ENCODE peak calls at places on chromosome 2, in five cellular contexts. N, Q, S, K and D are unnamed samples.

GRCh38 chr2:15588329-15588919 is 3.2 kb upstream of the DDX1 start:
- DNase-seq in S (peak; percentile 17), Q (no peak), K (peak; percentile 67), N (peak; percentile 71), D (peak; percentile 74)

GRCh38 chr2:45168731-45169338 is 159.6 kb upstream of the SIX2 start:
- DNase-seq in K (no peak), N (peak; percentile 46), Q (no peak), S (no peak), D (peak; percentile 55)

GRCh38 chr2:33340265-33340664 is 136.2 kb upstream of the RASGRP3 start:
- DNase-seq in N (no peak), S (no peak), K (no peak), Q (no peak), D (no peak)

GRCh38 chr2:149015926-149016563 is 22.5 kb upstream of the LYPD6B start:
- DNase-seq in K (no peak), N (no peak), Q (no peak), S (no peak), D (no peak)

GRCh38 chr2:45888167-45888566 is 236.7 kb downstream of the PRKCE start:
- DNase-seq in Q (no peak), S (no peak), K (no peak), N (no peak), D (no peak)

GRCh38 chr2:152054593-152054992 is 44.3 kb downstream of the CACNB4 start:
- DNase-seq in S (no peak), N (no peak), K (no peak), Q (no peak), D (no peak)

GRCh38 chr2:27729614-27730013 is 41.9 kb upstream of the MRPL33 start:
- DNase-seq in S (no peak), K (no peak), N (no peak), Q (no peak), D (no peak)

GRCh38 chr2:159516241-159516758 is 100.0 kb downstream of the BAZ2B start:
- DNase-seq in K (peak; percentile 35), S (no peak), Q (peak; percentile 45), N (peak; percentile 67), D (peak; percentile 53)

GRCh38 chr2:203450571-203450970 is 84.5 kb downstream of the RAPH1 start:
- DNase-seq in N (no peak), Q (no peak), S (no peak), K (no peak), D (no peak)

GRCh38 chr2:189868896-189869295 is 84.6 kb downstream of the PMS1 start:
- DNase-seq in K (no peak), Q (no peak), N (no peak), S (no peak), D (no peak)

GRCh38 chr2:77797088-77797487 is 274.9 kb upstream of the LRRTM4 start:
- DNase-seq in N (no peak), S (no peak), K (no peak), Q (no peak), D (no peak)

GRCh38 chr2:62217421-62217820 is 21.5 kb downstream of the B3GNT2 start:
- DNase-seq in N (no peak), Q (no peak), K (no peak), S (no peak), D (no peak)

GRCh38 chr2:212173331-212173730 is 365.3 kb downstream of the ERBB4 start:
- DNase-seq in N (no peak), K (no peak), S (no peak), Q (no peak), D (no peak)

GRCh38 chr2:21599417-21599816 is 475.6 kb downstream of the TDRD15 start:
- DNase-seq in S (no peak), K (no peak), Q (no peak), N (no peak), D (no peak)

GRCh38 chr2:28394331-28394877 is 1.7 kb downstream of the FOSL2 start:
- DNase-seq in K (no peak), N (peak; percentile 44), Q (no peak), S (no peak), D (no peak)

GRCh38 chr2:39530423-39530866 is 93.4 kb upstream of the MAP4K3 start:
- DNase-seq in S (no peak), N (no peak), K (no peak), Q (no peak), D (no peak)

GRCh38 chr2:231554748-231555545 is 24.7 kb upstream of the NMUR1 start:
- DNase-seq in Q (no peak), S (no peak), N (peak; percentile 25), K (no peak), D (no peak)

GRCh38 chr2:175804130-175804529 is 197.9 kb downstream of the LNPK start:
- DNase-seq in S (no peak), Q (no peak), K (no peak), N (no peak), D (no peak)

GRCh38 chr2:64214281-64215115 is 70.3 kb upstream of the PELI1 start:
- DNase-seq in S (no peak), Q (peak; percentile 91), N (no peak), K (no peak), D (no peak)

GRCh38 chr2:45191972-45192371 is 182.7 kb upstream of the SIX2 start:
- DNase-seq in K (no peak), N (no peak), Q (no peak), S (no peak), D (no peak)

GRCh38 chr2:20781656-20782265 is 41.1 kb downstream of the LDAH start:
- DNase-seq in N (peak; percentile 21), S (peak; percentile 13), Q (no peak), K (peak; percentile 51), D (peak; percentile 74)

GRCh38 chr2:128808462-128809255 is 490.0 kb upstream of the HS6ST1 start:
- DNase-seq in S (no peak), K (no peak), N (no peak), Q (no peak), D (no peak)

GRCh38 chr2:220226541-220226940 is 599.1 kb downstream of the SLC4A3 start:
- DNase-seq in K (no peak), S (no peak), Q (no peak), N (no peak), D (no peak)

GRCh38 chr2:220227272-220227920 is 600.0 kb downstream of the SLC4A3 start:
- DNase-seq in Q (no peak), S (no peak), N (no peak), K (no peak), D (no peak)

GRCh38 chr2:220224711-220225519 is 597.5 kb downstream of the SLC4A3 start:
- DNase-seq in N (peak; percentile 80), K (no peak), Q (no peak), S (no peak), D (no peak)

GRCh38 chr2:220226076-220226475 is 598.6 kb downstream of the SLC4A3 start:
- DNase-seq in K (no peak), S (no peak), Q (no peak), N (no peak), D (no peak)

GRCh38 chr2:220228310-220229006 is 601.0 kb downstream of the SLC4A3 start:
- DNase-seq in S (peak; percentile 59), N (peak; percentile 97), K (peak; percentile 27), Q (no peak), D (no peak)
- TF ChIP-seq REST in S (no peak), N (no peak), K (no peak), Q (no peak), D (no peak)

DNA sequence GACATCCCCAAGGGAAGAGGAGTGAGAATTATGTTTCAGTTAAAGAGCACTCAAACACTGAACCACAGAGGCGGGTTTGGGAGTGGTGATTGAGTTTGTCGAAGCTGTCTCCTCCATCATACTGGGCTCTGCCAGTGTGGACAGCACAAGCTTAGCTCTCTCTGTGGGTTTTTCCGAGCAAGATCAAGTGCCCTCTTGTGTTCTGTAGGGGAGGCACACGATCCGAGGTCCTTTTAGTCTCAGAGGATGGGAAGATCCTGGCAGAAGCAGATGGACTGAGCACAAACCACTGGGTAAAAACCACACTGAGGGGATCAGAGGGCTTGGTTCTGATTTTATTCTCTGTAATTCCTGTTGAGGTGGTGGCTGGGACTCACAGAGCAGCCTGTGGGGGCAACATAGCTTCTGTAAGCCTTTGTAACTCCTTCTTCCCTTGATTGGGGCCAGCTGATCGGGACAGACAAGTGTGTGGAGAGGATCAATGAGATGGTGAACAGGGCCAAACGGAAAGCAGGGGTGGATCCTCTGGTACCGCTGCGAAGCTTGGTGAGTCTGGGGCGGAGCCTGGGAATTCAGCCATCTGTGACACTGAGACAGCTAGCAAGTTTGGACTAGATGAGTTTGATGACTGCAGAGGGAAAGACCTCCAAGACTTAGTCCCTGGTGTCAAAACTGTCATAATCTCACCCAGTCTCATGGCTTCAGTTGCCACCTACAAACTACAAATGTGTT is 2.0 kb downstream of the NAGK start:
- DNase-seq in S (no peak), K (peak; percentile 66), Q (no peak), N (peak; percentile 70), D (peak; percentile 73)
- TF ChIP-seq REST in S (no peak), K (no peak), Q (no peak), N (no peak), D (no peak)

GRCh38 chr2:193738892-193739291 is 1544.2 kb upstream of the TMEFF2 start:
- DNase-seq in Q (no peak), S (no peak), N (no peak), K (no peak), D (no peak)
- TF ChIP-seq REST in Q (no peak), S (no peak), N (no peak), K (no peak), D (no peak)

GRCh38 chr2:163264376-163264775 is 425.8 kb upstream of the KCNH7 start:
- DNase-seq in S (no peak), K (no peak), N (no peak), Q (no peak), D (no peak)
- TF ChIP-seq REST in S (no peak), K (no peak), N (no peak), Q (no peak), D (no peak)